ENCODE peak calls at places on chromosomes 13 and 19, in six cellular contexts. One of them, this sample, is unnamed.

GRCh38 chr13:79477968-79478367 is 3.0 kb upstream of the NDFIP2 start:
- DNase-seq in pancreas: no peak
- DNase-seq in prostate gland: no peak
- DNase-seq in astrocyte: no peak
- DNase-seq in psoas muscle: no peak
- DNase-seq in heart left ventricle: peak; percentile 58
- DNase-seq in this sample: no peak

GRCh38 chr13:39037410-39037879 is 444 bp downstream of the PROSER1 start:
- DNase-seq in pancreas: no peak
- DNase-seq in prostate gland: no peak
- DNase-seq in astrocyte: no peak
- DNase-seq in psoas muscle: no peak
- DNase-seq in heart left ventricle: no peak
- DNase-seq in this sample: no peak

GRCh38 chr19:7637374-7638256 is 705 bp downstream of the STXBP2 start:
- DNase-seq in pancreas: peak; percentile 49
- DNase-seq in prostate gland: peak; percentile 33
- DNase-seq in astrocyte: no peak
- DNase-seq in psoas muscle: peak; percentile 68
- DNase-seq in heart left ventricle: peak; percentile 79
- DNase-seq in this sample: peak; percentile 70

GRCh38 chr19:2449019-2449418 is 7.7 kb downstream of the LMNB2 start:
- DNase-seq in pancreas: no peak
- DNase-seq in prostate gland: no peak
- DNase-seq in astrocyte: no peak
- DNase-seq in psoas muscle: no peak
- DNase-seq in heart left ventricle: no peak
- DNase-seq in this sample: no peak

GRCh38 chr19:19618384-19619051 is at the start of gene PBX4:
- DNase-seq in pancreas: peak; percentile 94
- DNase-seq in prostate gland: peak; percentile 94
- DNase-seq in astrocyte: peak; percentile 68
- DNase-seq in psoas muscle: peak; percentile 93
- DNase-seq in heart left ventricle: peak; percentile 97
- DNase-seq in this sample: peak; percentile 86

GRCh38 chr19:46660601-46661019 is 372 bp downstream of the DACT3 start:
- DNase-seq in pancreas: peak; percentile 45
- DNase-seq in prostate gland: no peak
- DNase-seq in astrocyte: no peak
- DNase-seq in psoas muscle: no peak
- DNase-seq in heart left ventricle: no peak
- DNase-seq in this sample: no peak

GRCh38 chr13:105572401-105572800 is 963.1 kb downstream of the EFNB2 start:
- DNase-seq in pancreas: no peak
- DNase-seq in prostate gland: no peak
- DNase-seq in astrocyte: peak; percentile 38
- DNase-seq in psoas muscle: no peak
- DNase-seq in heart left ventricle: no peak
- DNase-seq in this sample: no peak

GRCh38 chr13:22357132-22357531 is 686.3 kb downstream of the FGF9 start:
- DNase-seq in pancreas: no peak
- DNase-seq in prostate gland: no peak
- DNase-seq in astrocyte: no peak
- DNase-seq in psoas muscle: no peak
- DNase-seq in heart left ventricle: no peak
- DNase-seq in this sample: no peak

GRCh38 chr13:34655554-34655953 is 286.5 kb upstream of the NBEA start:
- DNase-seq in pancreas: no peak
- DNase-seq in prostate gland: no peak
- DNase-seq in astrocyte: no peak
- DNase-seq in psoas muscle: no peak
- DNase-seq in heart left ventricle: no peak
- DNase-seq in this sample: no peak

GRCh38 chr13:97259787-97260641 is 37.9 kb downstream of the MBNL2 start:
- DNase-seq in pancreas: no peak
- DNase-seq in prostate gland: no peak
- DNase-seq in astrocyte: peak; percentile 82
- DNase-seq in psoas muscle: peak; percentile 58
- DNase-seq in heart left ventricle: no peak
- DNase-seq in this sample: no peak

GRCh38 chr19:46524272-46524671 is 28.6 kb upstream of the PNMA8B start:
- DNase-seq in pancreas: no peak
- DNase-seq in prostate gland: no peak
- DNase-seq in astrocyte: no peak
- DNase-seq in psoas muscle: no peak
- DNase-seq in heart left ventricle: no peak
- DNase-seq in this sample: no peak

GRCh38 chr13:59787679-59788078 is 376.0 kb downstream of the DIAPH3 start:
- DNase-seq in pancreas: no peak
- DNase-seq in prostate gland: no peak
- DNase-seq in astrocyte: no peak
- DNase-seq in psoas muscle: no peak
- DNase-seq in heart left ventricle: no peak
- DNase-seq in this sample: no peak

GRCh38 chr19:40395956-40396355 is 6.0 kb upstream of the HIPK4 start:
- DNase-seq in pancreas: no peak
- DNase-seq in prostate gland: no peak
- DNase-seq in astrocyte: no peak
- DNase-seq in psoas muscle: no peak
- DNase-seq in heart left ventricle: no peak
- DNase-seq in this sample: no peak

GRCh38 chr19:52172347-52172746 is 926 bp upstream of the ZNF836 start:
- DNase-seq in pancreas: no peak
- DNase-seq in prostate gland: no peak
- DNase-seq in astrocyte: no peak
- DNase-seq in psoas muscle: no peak
- DNase-seq in heart left ventricle: no peak
- DNase-seq in this sample: no peak

GRCh38 chr19:4567584-4568071 is 8.1 kb upstream of the SEMA6B start:
- DNase-seq in pancreas: no peak
- DNase-seq in prostate gland: no peak
- DNase-seq in astrocyte: no peak
- DNase-seq in psoas muscle: peak; percentile 80
- DNase-seq in heart left ventricle: peak; percentile 87
- DNase-seq in this sample: peak; percentile 63

GRCh38 chr13:78586706-78587105 is 16.6 kb downstream of the POU4F1 start:
- DNase-seq in pancreas: no peak
- DNase-seq in prostate gland: no peak
- DNase-seq in astrocyte: no peak
- DNase-seq in psoas muscle: no peak
- DNase-seq in heart left ventricle: no peak
- DNase-seq in this sample: no peak

GRCh38 chr13:90485441-90485840 is 862.0 kb upstream of the MIR17HG start:
- DNase-seq in pancreas: no peak
- DNase-seq in prostate gland: no peak
- DNase-seq in astrocyte: peak; percentile 91
- DNase-seq in psoas muscle: no peak
- DNase-seq in heart left ventricle: no peak
- DNase-seq in this sample: no peak

GRCh38 chr19:17488593-17489391 is 18.5 kb downstream of the SLC27A1 start:
- DNase-seq in pancreas: peak; percentile 92
- DNase-seq in prostate gland: peak; percentile 67
- DNase-seq in astrocyte: no peak
- DNase-seq in psoas muscle: no peak
- DNase-seq in heart left ventricle: peak; percentile 81
- DNase-seq in this sample: no peak

GRCh38 chr13:75219479-75220237 is 262.3 kb downstream of the TBC1D4 start:
- DNase-seq in pancreas: peak; percentile 63
- DNase-seq in prostate gland: peak; percentile 67
- DNase-seq in astrocyte: peak; percentile 37
- DNase-seq in psoas muscle: peak; percentile 87
- DNase-seq in heart left ventricle: peak; percentile 92
- DNase-seq in this sample: peak; percentile 77

GRCh38 chr13:99013951-99014350 is 36.1 kb upstream of the DOCK9 start:
- DNase-seq in pancreas: no peak
- DNase-seq in prostate gland: peak; percentile 30
- DNase-seq in astrocyte: no peak
- DNase-seq in psoas muscle: no peak
- DNase-seq in heart left ventricle: no peak
- DNase-seq in this sample: no peak

GRCh38 chr19:35484637-35485036 is 5.6 kb downstream of the KRTDAP start:
- DNase-seq in pancreas: no peak
- DNase-seq in prostate gland: no peak
- DNase-seq in astrocyte: no peak
- DNase-seq in psoas muscle: no peak
- DNase-seq in heart left ventricle: no peak
- DNase-seq in this sample: no peak

GRCh38 chr19:58268344-58268743 is 10.4 kb upstream of the ZNF8 start:
- DNase-seq in pancreas: no peak
- DNase-seq in prostate gland: no peak
- DNase-seq in astrocyte: no peak
- DNase-seq in psoas muscle: no peak
- DNase-seq in heart left ventricle: no peak
- DNase-seq in this sample: no peak

GRCh38 chr19:58261968-58262921 is 16.5 kb upstream of the ZNF8 start:
- DNase-seq in pancreas: no peak
- DNase-seq in prostate gland: no peak
- DNase-seq in astrocyte: no peak
- DNase-seq in psoas muscle: no peak
- DNase-seq in heart left ventricle: no peak
- DNase-seq in this sample: no peak

GRCh38 chr19:58265100-58265499 is 13.7 kb upstream of the ZNF8 start:
- DNase-seq in pancreas: no peak
- DNase-seq in prostate gland: no peak
- DNase-seq in astrocyte: no peak
- DNase-seq in psoas muscle: no peak
- DNase-seq in heart left ventricle: no peak
- DNase-seq in this sample: no peak

GRCh38 chr19:58261600-58261967 is 17.2 kb upstream of the ZNF8 start:
- DNase-seq in pancreas: no peak
- DNase-seq in prostate gland: no peak
- DNase-seq in astrocyte: no peak
- DNase-seq in psoas muscle: no peak
- DNase-seq in heart left ventricle: no peak
- DNase-seq in this sample: no peak

DNA sequence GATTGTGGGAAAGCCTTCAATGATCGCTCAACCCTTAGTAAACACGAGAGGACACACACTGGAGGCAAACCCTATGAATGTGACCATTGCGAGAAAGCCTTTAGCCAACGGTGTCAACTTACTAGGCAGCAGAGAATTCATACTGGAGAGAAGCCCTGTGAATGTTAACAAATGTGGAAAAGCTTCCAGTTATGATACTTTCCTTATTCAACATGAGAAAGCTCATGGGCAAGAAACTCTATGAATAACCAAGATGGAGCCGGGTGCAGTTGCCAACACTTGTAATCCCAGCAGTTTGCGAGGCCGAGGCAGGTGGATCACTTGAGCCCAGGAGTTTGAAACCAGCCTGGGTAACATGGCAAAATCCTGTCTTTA is 15.8 kb upstream of the ZNF8 start:
- DNase-seq in pancreas: no peak
- DNase-seq in prostate gland: no peak
- DNase-seq in astrocyte: no peak
- DNase-seq in psoas muscle: no peak
- DNase-seq in heart left ventricle: no peak
- DNase-seq in this sample: no peak
- H3K9me3 ChIP-seq in pancreas: peaks cover 51% of the 10 kb centered on the region
- H3K9me3 ChIP-seq in prostate gland: peaks cover 30% of the 10 kb centered on the region
- H3K9me3 ChIP-seq in astrocyte: peaks cover 82% of the 10 kb centered on the region
- H3K9me3 ChIP-seq in psoas muscle: peaks cover 96% of the 10 kb centered on the region
- H3K9me3 ChIP-seq in heart left ventricle: peaks cover 100% of the 10 kb centered on the region
- H3K9me3 ChIP-seq in this sample: peaks cover 100% of the 10 kb centered on the region

DNA sequence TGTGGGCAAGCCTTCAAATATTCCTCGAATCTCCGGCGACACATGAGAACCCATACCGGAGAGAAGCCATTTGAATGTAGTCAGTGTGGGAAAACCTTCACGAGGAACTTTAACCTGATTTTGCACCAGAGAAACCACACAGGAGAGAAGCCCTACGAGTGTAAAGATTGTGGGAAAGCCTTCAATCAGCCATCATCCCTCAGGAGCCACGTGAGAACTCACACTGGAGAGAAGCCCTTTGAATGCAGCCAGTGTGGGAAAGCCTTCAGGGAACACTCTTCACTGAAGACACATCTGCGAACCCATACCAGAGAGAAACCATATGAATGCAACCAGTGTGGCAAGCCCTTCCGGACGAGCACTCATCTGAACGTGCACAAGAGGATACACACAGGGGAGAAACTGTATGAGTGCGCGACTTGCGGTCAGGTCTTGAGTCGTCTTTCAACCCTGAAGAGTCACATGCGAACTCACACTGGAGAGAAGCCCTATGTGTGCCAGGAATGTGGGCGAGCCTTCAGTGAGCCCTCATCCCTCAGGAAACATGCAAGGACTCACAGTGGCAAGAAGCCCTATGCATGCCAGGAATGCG is 28.8 kb downstream of the ZNF333 start:
- DNase-seq in pancreas: no peak
- DNase-seq in prostate gland: no peak
- DNase-seq in astrocyte: no peak
- DNase-seq in psoas muscle: no peak
- DNase-seq in heart left ventricle: no peak
- DNase-seq in this sample: no peak
- H3K9me3 ChIP-seq in pancreas: peaks cover 10% of the 10 kb centered on the region
- H3K9me3 ChIP-seq in prostate gland: peaks cover 7% of the 10 kb centered on the region
- H3K9me3 ChIP-seq in astrocyte: peaks cover 57% of the 10 kb centered on the region
- H3K9me3 ChIP-seq in psoas muscle: peaks cover 84% of the 10 kb centered on the region
- H3K9me3 ChIP-seq in heart left ventricle: peaks cover 100% of the 10 kb centered on the region
- H3K9me3 ChIP-seq in this sample: peaks cover 97% of the 10 kb centered on the region

DNA sequence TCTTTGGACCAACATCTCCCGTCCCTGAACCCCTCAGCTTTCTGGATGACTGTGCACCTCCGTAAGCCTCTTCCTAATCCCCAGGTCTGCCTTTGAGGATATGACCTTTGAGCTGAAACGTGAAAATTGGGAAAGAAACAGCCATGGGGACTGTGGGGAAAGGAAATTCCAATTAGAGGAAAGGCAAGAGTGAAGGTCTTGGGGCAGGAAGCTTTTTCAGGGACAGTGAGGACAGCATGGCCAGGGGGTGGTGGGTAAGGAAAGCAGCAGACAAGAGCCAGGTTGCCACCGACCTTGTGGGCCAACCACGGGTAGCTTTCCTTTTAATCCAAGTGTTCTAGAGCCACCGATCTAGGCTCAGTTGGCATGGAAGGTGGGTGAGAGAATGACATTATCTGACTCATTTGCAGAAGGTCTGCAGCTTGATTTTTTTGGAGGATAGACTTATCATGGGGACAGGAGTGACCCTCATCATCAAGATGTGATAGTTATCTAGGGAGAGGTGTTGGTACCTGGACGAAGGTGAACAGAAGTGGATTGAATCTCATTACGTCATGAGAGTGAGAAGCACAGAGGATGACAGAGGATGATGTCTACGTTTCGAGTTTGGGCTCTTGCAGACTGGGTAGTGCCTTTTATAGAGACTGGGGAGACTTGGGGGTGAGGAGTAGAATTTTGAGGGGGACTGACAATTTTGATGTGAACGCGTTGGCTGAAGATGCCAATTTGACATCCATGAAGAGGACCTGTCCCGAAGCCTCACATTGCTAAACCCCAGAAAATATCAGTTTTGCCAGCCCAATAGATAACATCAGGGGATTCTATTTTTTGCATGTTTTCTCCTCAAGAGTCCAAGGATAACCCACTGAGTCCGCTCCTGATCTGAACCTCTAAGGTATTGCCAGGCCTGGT is 136.7 kb upstream of the PEG3 start:
- DNase-seq in pancreas: no peak
- DNase-seq in prostate gland: no peak
- DNase-seq in astrocyte: no peak
- DNase-seq in psoas muscle: no peak
- DNase-seq in heart left ventricle: no peak
- DNase-seq in this sample: no peak
- H3K9me3 ChIP-seq in pancreas: no peaks in the 10 kb centered on the region
- H3K9me3 ChIP-seq in prostate gland: no peaks in the 10 kb centered on the region
- H3K9me3 ChIP-seq in astrocyte: peaks cover 13% of the 10 kb centered on the region
- H3K9me3 ChIP-seq in psoas muscle: no peaks in the 10 kb centered on the region
- H3K9me3 ChIP-seq in heart left ventricle: no peaks in the 10 kb centered on the region
- H3K9me3 ChIP-seq in this sample: peaks cover 2% of the 10 kb centered on the region

GRCh38 chr19:27529158-27529557 is 1683.8 kb downstream of the UQCRFS1 start:
- DNase-seq in pancreas: no peak
- DNase-seq in prostate gland: no peak
- DNase-seq in astrocyte: no peak
- DNase-seq in psoas muscle: no peak
- DNase-seq in heart left ventricle: no peak
- DNase-seq in this sample: no peak
- H3K9me3 ChIP-seq in pancreas: no peaks in the 10 kb centered on the region
- H3K9me3 ChIP-seq in prostate gland: no peaks in the 10 kb centered on the region
- H3K9me3 ChIP-seq in astrocyte: no peaks in the 10 kb centered on the region
- H3K9me3 ChIP-seq in psoas muscle: peaks cover 71% of the 10 kb centered on the region
- H3K9me3 ChIP-seq in heart left ventricle: peaks cover 100% of the 10 kb centered on the region
- H3K9me3 ChIP-seq in this sample: no peaks in the 10 kb centered on the region